ENCODE peak calls at places on chromosomes 2 and 18, in seven cellular contexts. U is CD8-positive, alpha-beta T cell; A is ovary; C is adrenal gland; Z is cardiac muscle cell; N is heart left ventricle; X is PC-3. I is an unnamed sample. For H3K4me1, the result is how much of the 10 kb centered on the place peaks cover.

GRCh38 chr2:241111443-241111810 is 9.3 kb upstream of the MTERF4 start:
- DNase-seq in U (peak), A (no peak), C (no peak), Z (no peak), N (no peak), X (no peak), I (no peak)

GRCh38 chr2:70321377-70321776 is 19.5 kb upstream of the FAM136A start:
- DNase-seq in U (no peak), A (no peak), C (no peak), Z (no peak), N (no peak), X (no peak), I (no peak)

GRCh38 chr2:82781516-82781915 is 1677.6 kb downstream of the SUCLG1 start:
- DNase-seq in U (no peak), A (no peak), C (no peak), Z (no peak), N (no peak), X (no peak), I (no peak)

GRCh38 chr2:172550419-172550818 is 5.5 kb upstream of the PDK1 start:
- DNase-seq in U (no peak), A (no peak), C (no peak), Z (no peak), N (no peak), X (no peak), I (no peak)

GRCh38 chr2:96243843-96244242 is 22.0 kb downstream of the TMEM127 start:
- DNase-seq in U (no peak), A (no peak), C (no peak), Z (no peak), N (no peak), X (no peak), I (no peak)

GRCh38 chr2:175003875-175004729 is 1.1 kb downstream of the CHN1 start:
- DNase-seq in U (no peak), A (peak), C (peak), Z (no peak), N (peak), X (peak), I (no peak)

GRCh38 chr2:99900589-99900988 is 241.8 kb downstream of the AFF3 start:
- DNase-seq in U (no peak), A (no peak), C (no peak), Z (no peak), N (peak), X (no peak), I (no peak)

GRCh38 chr2:69911985-69912563 is 2.8 kb upstream of the MXD1 start:
- DNase-seq in U (no peak), A (no peak), C (no peak), Z (peak), N (no peak), X (peak), I (no peak)

GRCh38 chr2:3223080-3223923 is 154.3 kb downstream of the EIPR1 start:
- DNase-seq in U (peak), A (no peak), C (no peak), Z (no peak), N (no peak), X (no peak), I (no peak)

GRCh38 chr2:74457129-74457548 is 1.1 kb upstream of the WBP1 start:
- DNase-seq in U (no peak), A (no peak), C (no peak), Z (no peak), N (no peak), X (no peak), I (no peak)

GRCh38 chr18:8705941-8706544 is 687 bp downstream of the MTCL1 start:
- DNase-seq in U (peak), A (peak), C (no peak), Z (no peak), N (no peak), X (peak), I (no peak)

GRCh38 chr18:59228361-59228760 is 8.4 kb downstream of the GRP start:
- DNase-seq in U (no peak), A (no peak), C (no peak), Z (no peak), N (no peak), X (peak), I (no peak)

GRCh38 chr2:221716434-221717303 is 144.6 kb upstream of the EPHA4 start:
- DNase-seq in U (no peak), A (no peak), C (no peak), Z (no peak), N (no peak), X (peak), I (no peak)

GRCh38 chr2:105796791-105797190 is 52.1 kb downstream of the NCK2 start:
- DNase-seq in U (no peak), A (no peak), C (no peak), Z (no peak), N (no peak), X (no peak), I (no peak)

GRCh38 chr2:105797298-105797819 is 52.6 kb downstream of the NCK2 start:
- DNase-seq in U (peak), A (no peak), C (no peak), Z (no peak), N (peak), X (no peak), I (no peak)

GRCh38 chr2:105794926-105795574 is 50.3 kb downstream of the NCK2 start:
- DNase-seq in U (no peak), A (no peak), C (no peak), Z (no peak), N (no peak), X (no peak), I (no peak)

GRCh38 chr2:105796131-105796638 is 51.5 kb downstream of the NCK2 start:
- DNase-seq in U (peak), A (no peak), C (no peak), Z (no peak), N (no peak), X (no peak), I (no peak)

GRCh38 chr2:105795575-105795934 is 50.8 kb downstream of the NCK2 start:
- DNase-seq in U (no peak), A (no peak), C (no peak), Z (no peak), N (no peak), X (peak), I (no peak)
- H3K4me1 ChIP-seq in U (half or more), A (under half), C (under half), Z (under half), N (under half), X (under half), I (half or more)

GRCh38 chr2:199682001-199682400 is 169.0 kb downstream of the FTCDNL1 start:
- DNase-seq in U (no peak), A (no peak), C (no peak), Z (no peak), N (no peak), X (no peak), I (no peak)
- H3K4me1 ChIP-seq in U (under half), A (under half), C (under half), Z (under half), N (under half), X (under half), I (under half)

DNA sequence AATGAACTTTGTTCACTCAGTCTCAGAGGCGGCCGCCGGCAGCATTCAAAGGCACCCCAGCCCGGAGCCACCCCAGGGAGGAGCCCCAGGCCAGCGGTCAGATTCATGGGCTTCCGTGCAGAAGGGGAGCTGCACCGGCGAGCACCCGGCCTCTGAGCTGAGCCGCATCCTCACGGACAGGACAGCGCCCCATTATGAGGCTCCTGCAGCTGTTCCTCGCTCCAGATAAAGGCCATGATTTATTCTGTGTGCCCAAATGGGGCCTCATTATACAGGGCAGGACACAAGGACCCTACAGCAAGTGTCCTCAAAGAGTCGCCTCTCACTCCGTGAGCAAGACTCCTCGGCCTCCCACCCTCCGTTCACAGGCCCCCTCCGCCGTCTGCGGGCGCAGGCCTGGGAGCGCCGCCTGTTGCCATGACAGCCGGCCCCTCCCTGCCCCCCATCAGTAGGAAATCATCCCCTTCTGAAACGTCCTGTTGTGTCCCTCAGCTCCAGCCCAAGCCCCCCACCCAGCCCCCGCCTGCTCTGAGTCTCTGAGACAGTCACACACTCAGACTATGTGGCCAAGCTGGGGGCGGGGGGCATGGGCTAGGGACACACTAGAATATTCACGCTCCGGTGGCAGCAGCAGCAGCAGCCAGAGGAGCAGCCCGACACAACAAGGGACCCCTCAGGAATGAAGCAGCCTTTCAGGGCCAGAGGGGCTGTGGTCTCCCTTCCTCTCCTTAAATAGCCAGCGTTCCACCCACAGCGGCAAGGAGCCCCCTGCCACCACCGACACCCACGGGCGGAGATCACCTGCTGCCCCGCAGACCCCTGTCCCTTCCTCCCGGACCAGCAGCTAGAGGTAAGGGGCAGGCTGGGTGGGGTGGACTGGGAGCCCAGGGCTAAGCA is at the start of gene GPR17:
- DNase-seq in U (no peak), A (no peak), C (no peak), Z (no peak), N (peak), X (no peak), I (no peak)
- H3K4me1 ChIP-seq in U (under half), A (under half), C (under half), Z (under half), N (half or more), X (under half), I (under half)

GRCh38 chr2:150466770-150467640 is 20.5 kb downstream of the RND3 start:
- DNase-seq in U (no peak), A (no peak), C (no peak), Z (no peak), N (no peak), X (peak), I (no peak)
- H3K4me1 ChIP-seq in U (under half), A (under half), C (under half), Z (under half), N (under half), X (half or more), I (under half)

DNA sequence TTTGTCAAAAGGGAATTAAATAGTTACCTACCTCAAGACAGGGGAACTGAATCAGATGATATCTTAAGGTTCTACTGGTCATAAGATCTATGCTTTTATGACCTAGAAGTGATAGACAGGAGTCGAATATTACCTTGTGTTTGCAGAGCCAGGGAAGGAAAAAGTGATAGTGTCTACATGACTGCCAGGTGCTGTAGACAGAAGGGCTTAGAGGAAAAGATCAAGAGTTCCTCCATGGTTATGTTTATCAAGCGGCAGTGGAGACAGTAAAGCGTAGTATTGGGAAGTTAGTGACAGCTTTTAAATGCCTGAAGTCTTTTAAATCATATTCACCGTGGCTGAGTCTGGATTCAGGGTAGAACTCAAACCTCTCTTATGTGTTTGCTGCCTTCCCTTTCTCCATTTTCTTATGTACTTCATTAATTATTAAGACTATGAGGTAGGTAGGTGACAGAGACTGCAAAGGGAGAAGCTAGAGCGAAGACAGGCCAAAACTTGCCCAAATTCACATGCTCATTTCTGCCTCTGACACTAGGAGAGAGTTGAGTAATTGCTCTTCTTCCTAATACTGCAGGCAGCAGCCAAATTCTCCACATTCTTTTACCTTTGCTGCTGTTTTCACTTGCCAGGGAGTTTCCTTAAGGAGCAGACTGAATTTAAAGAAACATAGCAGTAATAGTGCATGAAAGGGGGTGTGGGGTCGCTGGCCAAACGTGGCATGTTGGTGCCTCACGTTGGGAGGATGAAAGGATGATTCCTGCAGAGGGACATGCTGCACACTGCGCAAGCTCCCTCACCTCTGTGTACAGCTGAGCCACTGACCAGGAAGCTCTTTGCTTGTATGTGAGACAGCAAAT is 12.1 kb downstream of the CRIM1 start:
- DNase-seq in U (no peak), A (no peak), C (no peak), Z (no peak), N (no peak), X (peak), I (no peak)
- H3K4me1 ChIP-seq in U (under half), A (under half), C (under half), Z (under half), N (half or more), X (half or more), I (half or more)

GRCh38 chr2:85753035-85753524 is 711 bp upstream of the ATOH8 start:
- DNase-seq in U (no peak), A (no peak), C (no peak), Z (no peak), N (no peak), X (no peak), I (no peak)

GRCh38 chr2:85751300-85751575 is 2.6 kb upstream of the ATOH8 start:
- DNase-seq in U (no peak), A (no peak), C (no peak), Z (no peak), N (no peak), X (no peak), I (no peak)

GRCh38 chr2:85751627-85752026 is 2.2 kb upstream of the ATOH8 start:
- DNase-seq in U (no peak), A (no peak), C (no peak), Z (no peak), N (no peak), X (no peak), I (no peak)

GRCh38 chr2:85748948-85749875 is 4.6 kb upstream of the ATOH8 start:
- DNase-seq in U (no peak), A (no peak), C (no peak), Z (no peak), N (peak), X (no peak), I (no peak)

DNA sequence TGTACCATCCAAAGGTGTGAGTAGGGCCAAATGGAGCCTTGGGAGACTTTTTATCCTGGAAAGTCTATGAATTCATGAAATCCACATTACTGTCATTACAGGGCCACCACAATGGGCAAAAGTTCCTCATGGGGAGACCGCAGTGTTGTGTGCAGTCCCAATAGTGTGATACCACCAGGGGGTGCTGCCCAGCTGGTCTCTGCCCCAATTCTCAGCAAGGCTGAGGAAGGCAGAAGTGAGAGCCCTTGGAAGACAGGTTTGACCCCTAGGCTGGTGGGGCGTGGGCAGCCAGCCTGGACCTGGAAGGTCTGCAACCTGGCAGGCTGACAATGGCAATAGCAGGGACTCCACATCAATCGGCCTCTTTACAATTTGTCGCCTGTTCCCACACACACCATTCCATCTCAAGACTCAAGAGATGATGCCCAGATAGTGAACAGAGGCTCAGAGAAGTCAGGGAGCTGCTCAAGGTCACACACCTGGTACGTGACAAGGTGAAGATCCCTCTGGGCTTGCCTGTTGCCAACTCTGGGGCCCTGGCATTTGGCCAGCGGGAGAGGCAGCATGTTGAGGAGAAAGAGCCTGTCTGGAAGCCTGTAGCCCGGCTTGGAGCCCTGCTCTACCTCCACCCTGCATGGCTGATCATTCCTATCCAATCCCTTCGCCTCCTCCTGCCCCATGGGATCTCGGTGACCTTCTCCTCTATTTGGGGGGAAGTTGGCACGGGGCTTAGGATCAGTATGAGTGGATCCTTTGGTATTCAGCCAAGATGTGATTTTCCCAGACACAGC is 3.1 kb upstream of the ATOH8 start:
- DNase-seq in U (peak), A (peak), C (peak), Z (peak), N (peak), X (peak), I (no peak)
- H3K4me1 ChIP-seq in U (under half), A (under half), C (under half), Z (under half), N (under half), X (under half), I (under half)

DNA sequence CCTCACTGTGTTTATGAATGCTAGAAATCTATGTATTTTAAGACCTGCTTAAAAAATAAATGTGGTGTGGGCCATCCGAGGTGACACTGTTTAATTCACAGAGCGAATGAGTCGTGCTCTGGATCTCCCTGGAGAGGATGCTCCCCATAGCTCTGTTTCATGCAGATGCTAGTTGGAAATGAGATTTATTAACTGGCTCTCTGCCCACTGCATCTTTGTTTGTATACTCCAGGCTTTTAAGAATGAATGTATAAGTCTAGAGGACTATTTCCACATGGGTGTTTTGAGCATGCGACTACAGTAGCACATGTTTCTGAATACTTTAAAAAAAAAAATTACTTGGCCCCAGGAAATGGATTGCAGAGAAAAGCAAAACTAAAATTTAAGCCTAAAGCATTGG is 3.9 kb downstream of the MAPRE2 start:
- DNase-seq in U (no peak), A (no peak), C (no peak), Z (no peak), N (no peak), X (no peak), I (no peak)
- H3K4me1 ChIP-seq in U (half or more), A (under half), C (under half), Z (under half), N (half or more), X (under half), I (under half)